ENCODE peak calls at places on chromosomes 16 and 17, in seven cellular contexts. One of them, this sample, is unnamed.

GRCh38 chr17:82984751-82985435 is 94.5 kb upstream of the METRNL start:
- DNase-seq in kidney epithelial cell: peak
- DNase-seq in ovary: no peak
- DNase-seq in A549: no peak
- DNase-seq in colonic mucosa: no peak
- DNase-seq in cardiac fibroblast: no peak
- DNase-seq in uterus: no peak
- DNase-seq in this sample: no peak

GRCh38 chr16:69084301-69084700 is 21.2 kb upstream of the HAS3 start:
- DNase-seq in colonic mucosa: no peak
- DNase-seq in cardiac fibroblast: peak
- DNase-seq in uterus: no peak
- DNase-seq in kidney epithelial cell: no peak
- DNase-seq in ovary: no peak
- DNase-seq in A549: no peak
- DNase-seq in this sample: no peak

GRCh38 chr16:66366433-66367299 is at the start of gene CDH5:
- DNase-seq in uterus: peak
- DNase-seq in A549: no peak
- DNase-seq in colonic mucosa: no peak
- DNase-seq in cardiac fibroblast: peak
- DNase-seq in ovary: peak
- DNase-seq in kidney epithelial cell: no peak
- DNase-seq in this sample: no peak

GRCh38 chr16:88002749-88003148 is 51.5 kb downstream of the BANP start:
- DNase-seq in colonic mucosa: no peak
- DNase-seq in uterus: no peak
- DNase-seq in kidney epithelial cell: no peak
- DNase-seq in A549: no peak
- DNase-seq in ovary: no peak
- DNase-seq in cardiac fibroblast: no peak
- DNase-seq in this sample: no peak

GRCh38 chr16:56800355-56800754 is 64.7 kb upstream of the SLC12A3 start:
- DNase-seq in uterus: no peak
- DNase-seq in cardiac fibroblast: peak
- DNase-seq in A549: no peak
- DNase-seq in colonic mucosa: no peak
- DNase-seq in kidney epithelial cell: no peak
- DNase-seq in ovary: no peak
- DNase-seq in this sample: no peak

GRCh38 chr17:1267471-1267947 is 2.7 kb upstream of the BHLHA9 start:
- DNase-seq in A549: peak
- DNase-seq in cardiac fibroblast: peak
- DNase-seq in colonic mucosa: peak
- DNase-seq in uterus: peak
- DNase-seq in kidney epithelial cell: no peak
- DNase-seq in ovary: no peak
- DNase-seq in this sample: no peak

GRCh38 chr16:27706803-27707685 is 157.1 kb downstream of the KATNIP start:
- DNase-seq in ovary: no peak
- DNase-seq in kidney epithelial cell: no peak
- DNase-seq in A549: no peak
- DNase-seq in colonic mucosa: no peak
- DNase-seq in uterus: no peak
- DNase-seq in cardiac fibroblast: no peak
- DNase-seq in this sample: no peak

GRCh38 chr16:71369494-71369893 is 11.0 kb downstream of the CALB2 start:
- DNase-seq in cardiac fibroblast: no peak
- DNase-seq in A549: no peak
- DNase-seq in kidney epithelial cell: no peak
- DNase-seq in ovary: no peak
- DNase-seq in uterus: no peak
- DNase-seq in colonic mucosa: no peak
- DNase-seq in this sample: no peak

GRCh38 chr17:62965149-62965648 is 836 bp upstream of the TANC2 start:
- DNase-seq in colonic mucosa: no peak
- DNase-seq in ovary: no peak
- DNase-seq in cardiac fibroblast: no peak
- DNase-seq in kidney epithelial cell: no peak
- DNase-seq in uterus: no peak
- DNase-seq in A549: no peak
- DNase-seq in this sample: peak

GRCh38 chr17:72539981-72540897 is 419.4 kb downstream of the SOX9 start:
- DNase-seq in cardiac fibroblast: peak
- DNase-seq in colonic mucosa: peak
- DNase-seq in ovary: peak
- DNase-seq in kidney epithelial cell: no peak
- DNase-seq in uterus: peak
- DNase-seq in A549: peak
- DNase-seq in this sample: peak

GRCh38 chr17:17572010-17572785 is 19.3 kb downstream of the PEMT start:
- DNase-seq in A549: no peak
- DNase-seq in kidney epithelial cell: no peak
- DNase-seq in colonic mucosa: no peak
- DNase-seq in ovary: no peak
- DNase-seq in cardiac fibroblast: no peak
- DNase-seq in uterus: no peak
- DNase-seq in this sample: no peak

GRCh38 chr17:17568772-17569195 is 22.7 kb downstream of the PEMT start:
- DNase-seq in kidney epithelial cell: no peak
- DNase-seq in A549: peak
- DNase-seq in uterus: peak
- DNase-seq in colonic mucosa: peak
- DNase-seq in cardiac fibroblast: peak
- DNase-seq in ovary: peak
- DNase-seq in this sample: peak

GRCh38 chr17:17570798-17571716 is 20.5 kb downstream of the PEMT start:
- DNase-seq in ovary: peak
- DNase-seq in uterus: no peak
- DNase-seq in kidney epithelial cell: no peak
- DNase-seq in A549: no peak
- DNase-seq in cardiac fibroblast: no peak
- DNase-seq in colonic mucosa: no peak
- DNase-seq in this sample: no peak

GRCh38 chr17:17569691-17570090 is 21.8 kb downstream of the PEMT start:
- DNase-seq in uterus: no peak
- DNase-seq in cardiac fibroblast: no peak
- DNase-seq in A549: no peak
- DNase-seq in colonic mucosa: no peak
- DNase-seq in ovary: no peak
- DNase-seq in kidney epithelial cell: no peak
- DNase-seq in this sample: no peak

DNA sequence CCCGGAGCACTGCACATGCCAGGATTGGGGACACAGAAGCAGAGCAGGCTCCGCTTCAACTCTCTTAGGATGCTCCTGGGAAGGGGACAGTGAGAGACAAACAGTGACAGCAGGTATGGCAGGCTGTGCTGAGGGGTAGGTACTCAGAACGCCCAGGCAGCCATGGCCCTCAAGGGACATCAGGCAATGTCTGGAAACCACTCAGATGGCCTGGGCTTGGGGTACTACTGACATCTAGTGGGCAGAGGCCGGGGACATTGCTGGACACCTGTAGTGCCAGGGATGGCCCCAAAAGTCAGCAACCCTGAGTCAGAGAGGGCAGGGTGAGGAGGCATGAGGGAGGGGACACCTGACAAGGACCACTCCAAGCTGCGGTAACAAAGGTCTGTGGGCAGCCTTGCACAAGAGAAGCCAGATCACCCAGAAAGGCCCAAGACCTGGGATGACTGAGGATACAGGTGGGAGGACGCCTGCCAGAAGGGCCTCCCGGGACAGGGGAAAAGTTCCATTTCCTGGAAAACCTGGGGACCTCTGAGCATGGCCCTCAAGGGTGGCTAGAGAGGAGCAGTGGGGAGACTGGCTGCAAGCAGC is 21.2 kb downstream of the PEMT start:
- DNase-seq in uterus: no peak
- DNase-seq in ovary: peak
- DNase-seq in cardiac fibroblast: peak
- DNase-seq in kidney epithelial cell: no peak
- DNase-seq in colonic mucosa: peak
- DNase-seq in A549: peak
- DNase-seq in this sample: peak
- TF ChIP-seq CTCF in uterus: peak
- TF ChIP-seq CTCF in ovary: no peak
- TF ChIP-seq CTCF in cardiac fibroblast: peak
- TF ChIP-seq CTCF in kidney epithelial cell: peak
- TF ChIP-seq CTCF in colonic mucosa: peak
- TF ChIP-seq CTCF in A549: peak
- TF ChIP-seq CTCF in this sample: no peak

GRCh38 chr17:5793899-5794298 is 209.6 kb upstream of the NLRP1 start:
- DNase-seq in kidney epithelial cell: no peak
- DNase-seq in colonic mucosa: no peak
- DNase-seq in cardiac fibroblast: no peak
- DNase-seq in ovary: no peak
- DNase-seq in A549: no peak
- DNase-seq in uterus: no peak
- DNase-seq in this sample: no peak
- TF ChIP-seq CTCF in kidney epithelial cell: peak
- TF ChIP-seq CTCF in colonic mucosa: no peak
- TF ChIP-seq CTCF in cardiac fibroblast: peak
- TF ChIP-seq CTCF in ovary: no peak
- TF ChIP-seq CTCF in A549: no peak
- TF ChIP-seq CTCF in uterus: no peak
- TF ChIP-seq CTCF in this sample: no peak

GRCh38 chr17:66625321-66625767 is 209.6 kb upstream of the CACNG5 start:
- DNase-seq in colonic mucosa: no peak
- DNase-seq in uterus: no peak
- DNase-seq in A549: peak
- DNase-seq in cardiac fibroblast: peak
- DNase-seq in kidney epithelial cell: no peak
- DNase-seq in ovary: no peak
- DNase-seq in this sample: no peak
- TF ChIP-seq CTCF in colonic mucosa: peak
- TF ChIP-seq CTCF in uterus: peak
- TF ChIP-seq CTCF in A549: peak
- TF ChIP-seq CTCF in cardiac fibroblast: peak
- TF ChIP-seq CTCF in kidney epithelial cell: peak
- TF ChIP-seq CTCF in ovary: peak
- TF ChIP-seq CTCF in this sample: no peak

DNA sequence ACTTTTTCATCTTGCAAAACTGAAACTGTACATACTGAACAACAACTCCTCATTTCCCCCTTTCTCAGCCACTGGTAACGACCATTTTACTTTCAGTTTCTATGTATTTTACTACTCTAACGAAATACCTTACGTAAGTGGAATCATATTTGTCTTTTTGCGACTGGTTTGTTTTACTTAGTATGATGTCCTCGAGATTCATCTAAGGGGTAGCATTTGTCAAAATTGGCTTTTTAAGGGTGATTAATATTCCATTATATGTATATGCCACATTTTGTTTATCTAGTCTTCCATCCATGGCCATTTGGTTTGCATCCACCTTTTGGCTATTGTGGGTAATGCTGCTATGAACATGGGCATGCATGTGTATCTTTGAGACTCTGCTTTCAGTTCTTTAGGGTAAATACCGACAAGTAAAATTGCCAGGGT is 10.4 kb downstream of the KPNB1 start:
- DNase-seq in kidney epithelial cell: no peak
- DNase-seq in ovary: no peak
- DNase-seq in A549: no peak
- DNase-seq in colonic mucosa: no peak
- DNase-seq in uterus: no peak
- DNase-seq in cardiac fibroblast: no peak
- DNase-seq in this sample: no peak
- TF ChIP-seq CTCF in kidney epithelial cell: no peak
- TF ChIP-seq CTCF in ovary: no peak
- TF ChIP-seq CTCF in A549: no peak
- TF ChIP-seq CTCF in colonic mucosa: no peak
- TF ChIP-seq CTCF in uterus: no peak
- TF ChIP-seq CTCF in cardiac fibroblast: no peak
- TF ChIP-seq CTCF in this sample: peak

DNA sequence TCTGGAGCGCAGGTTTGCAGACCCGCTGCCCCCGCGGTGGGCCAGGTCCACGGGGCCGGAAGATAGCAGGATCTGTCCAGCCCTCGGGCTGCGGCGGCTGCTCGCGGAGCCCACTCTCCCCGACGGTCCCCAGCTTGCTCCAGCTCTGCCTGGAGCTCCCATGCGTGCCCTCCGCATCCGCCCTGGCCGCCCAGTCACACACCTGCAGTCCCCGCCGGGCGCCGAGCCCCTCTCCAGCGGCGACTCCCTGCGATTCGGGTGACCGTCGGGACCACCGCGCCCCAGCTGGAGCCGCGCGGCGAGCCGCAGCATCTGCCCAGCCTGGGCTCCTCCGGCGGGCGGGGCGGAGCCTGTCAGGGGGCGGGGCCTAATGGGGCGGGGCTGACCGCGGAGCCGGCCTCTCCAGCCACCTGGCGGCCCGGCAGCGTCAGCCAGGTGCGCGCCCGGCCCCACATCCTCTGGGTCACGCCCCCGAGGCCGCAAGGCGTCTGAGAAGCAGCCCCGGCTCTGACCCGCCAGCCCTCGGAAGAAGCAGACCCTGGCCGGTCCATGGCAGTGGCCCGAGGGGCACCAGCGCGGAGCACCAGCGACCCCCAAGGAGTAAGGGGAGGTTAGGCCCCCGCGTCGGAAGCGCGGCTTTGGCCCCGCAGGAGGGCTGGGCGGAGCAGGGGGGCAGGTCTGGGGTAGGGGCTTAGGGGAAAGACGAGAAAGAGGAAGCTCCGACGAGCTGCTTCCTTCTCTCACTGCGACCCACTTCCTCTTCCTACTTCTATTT is at the start of gene PIK3R5:
- DNase-seq in colonic mucosa: peak
- DNase-seq in uterus: no peak
- DNase-seq in cardiac fibroblast: no peak
- DNase-seq in kidney epithelial cell: no peak
- DNase-seq in A549: no peak
- DNase-seq in ovary: no peak
- DNase-seq in this sample: peak
- TF ChIP-seq CTCF in colonic mucosa: no peak
- TF ChIP-seq CTCF in uterus: no peak
- TF ChIP-seq CTCF in cardiac fibroblast: no peak
- TF ChIP-seq CTCF in kidney epithelial cell: no peak
- TF ChIP-seq CTCF in A549: no peak
- TF ChIP-seq CTCF in ovary: no peak
- TF ChIP-seq CTCF in this sample: peak

GRCh38 chr17:6415616-6416015 is 19.3 kb downstream of the AIPL1 start:
- DNase-seq in ovary: no peak
- DNase-seq in colonic mucosa: no peak
- DNase-seq in kidney epithelial cell: no peak
- DNase-seq in uterus: no peak
- DNase-seq in A549: no peak
- DNase-seq in cardiac fibroblast: no peak
- DNase-seq in this sample: no peak

GRCh38 chr17:6408271-6408670 is 26.6 kb downstream of the AIPL1 start:
- DNase-seq in ovary: no peak
- DNase-seq in colonic mucosa: no peak
- DNase-seq in cardiac fibroblast: no peak
- DNase-seq in uterus: no peak
- DNase-seq in kidney epithelial cell: no peak
- DNase-seq in A549: no peak
- DNase-seq in this sample: no peak

DNA sequence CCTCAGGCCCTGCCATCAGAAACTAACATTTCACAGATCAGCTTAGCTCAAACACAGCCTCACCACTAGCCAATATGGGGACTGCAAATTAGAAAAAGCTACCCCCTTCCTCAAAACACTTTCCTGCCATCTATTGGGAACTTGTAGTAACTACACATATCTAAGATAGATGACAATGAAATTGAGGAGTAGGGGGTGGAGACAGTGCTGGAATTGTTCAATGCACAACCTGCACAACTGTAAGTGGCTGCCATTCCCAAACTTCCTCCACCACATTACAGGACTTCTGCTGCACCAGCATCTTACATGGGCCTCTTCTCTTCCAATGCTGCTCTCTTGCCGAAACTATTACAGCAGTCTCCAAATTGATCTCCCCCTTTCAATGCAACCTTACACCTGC is 21.8 kb downstream of the AIPL1 start:
- DNase-seq in uterus: no peak
- DNase-seq in A549: peak
- DNase-seq in cardiac fibroblast: peak
- DNase-seq in colonic mucosa: no peak
- DNase-seq in kidney epithelial cell: no peak
- DNase-seq in ovary: no peak
- DNase-seq in this sample: no peak
- TF ChIP-seq CTCF in uterus: no peak
- TF ChIP-seq CTCF in A549: peak
- TF ChIP-seq CTCF in cardiac fibroblast: peak
- TF ChIP-seq CTCF in colonic mucosa: no peak
- TF ChIP-seq CTCF in kidney epithelial cell: peak
- TF ChIP-seq CTCF in ovary: no peak
- TF ChIP-seq CTCF in this sample: peak